ENCODE peak calls at places on chromosomes 2 and 18, in five cellular contexts. U is osteoblast; E is effector memory CD8-positive, alpha-beta T cell; R is spleen; W is effector memory CD4-positive, alpha-beta T cell. G is an unnamed sample.

GRCh38 chr2:47602996-47603395 is 179.9 kb upstream of the MSH6 start:
- DNase-seq in U (no peak), E (no peak), R (no peak), W (no peak), G (no peak)

GRCh38 chr2:25586726-25587144 is 86.6 kb downstream of the DTNB start:
- DNase-seq in U (no peak), E (no peak), R (no peak), W (no peak), G (no peak)

GRCh38 chr2:188495990-188496431 is 204.3 kb downstream of the GULP1 start:
- DNase-seq in U (no peak), E (no peak), R (no peak), W (no peak), G (no peak)

GRCh38 chr18:12423393-12423792 is 15.7 kb downstream of the PRELID3A start:
- DNase-seq in U (no peak), E (no peak), R (no peak), W (no peak), G (no peak)

GRCh38 chr2:39127973-39128372 is 7.1 kb upstream of the SOS1 start:
- DNase-seq in U (no peak), E (peak; percentile 18), R (no peak), W (no peak), G (no peak)

GRCh38 chr2:42125887-42126594 is 43.1 kb upstream of the EML4 start:
- DNase-seq in U (no peak), E (no peak), R (no peak), W (no peak), G (no peak)

GRCh38 chr2:11778923-11779757 is 32.7 kb downstream of the LPIN1 start:
- DNase-seq in U (peak; percentile 91), E (peak; percentile 87), R (peak; percentile 96), W (peak; percentile 70), G (peak; percentile 79)

GRCh38 chr2:28360742-28361293 is 31.8 kb upstream of the FOSL2 start:
- DNase-seq in U (peak; percentile 90), E (no peak), R (no peak), W (no peak), G (no peak)

GRCh38 chr2:192090878-192091277 is 103.9 kb downstream of the TMEFF2 start:
- DNase-seq in U (no peak), E (no peak), R (no peak), W (no peak), G (no peak)

GRCh38 chr18:58225101-58225500 is 181.1 kb downstream of the NEDD4L start:
- DNase-seq in U (peak; percentile 18), E (no peak), R (no peak), W (no peak), G (no peak)

GRCh38 chr18:13562494-13563029 is 163.8 kb downstream of the FAM210A start:
- DNase-seq in U (no peak), E (no peak), R (no peak), W (no peak), G (no peak)

GRCh38 chr18:49207373-49207772 is 253.1 kb downstream of the DYM start:
- DNase-seq in U (no peak), E (no peak), R (no peak), W (no peak), G (no peak)

GRCh38 chr18:54742120-54742519 is 86.2 kb upstream of the RAB27B start:
- DNase-seq in U (no peak), E (no peak), R (no peak), W (no peak), G (no peak)

GRCh38 chr2:71380665-71381064 is 49.1 kb downstream of the ZNF638 start:
- DNase-seq in U (no peak), E (no peak), R (no peak), W (no peak), G (no peak)

GRCh38 chr2:54960118-54960517 is 90.1 kb downstream of the RTN4 start:
- DNase-seq in U (no peak), E (no peak), R (peak; percentile 54), W (no peak), G (no peak)

GRCh38 chr2:226800941-226801784 is 1.5 kb upstream of the IRS1 start:
- DNase-seq in U (peak; percentile 97), E (peak; percentile 35), R (peak; percentile 92), W (peak; percentile 39), G (peak; percentile 33)

GRCh38 chr2:113157108-113157896 is 16.5 kb upstream of the PSD4 start:
- DNase-seq in U (peak; percentile 80), E (no peak), R (peak; percentile 87), W (no peak), G (no peak)

GRCh38 chr2:9417725-9418124 is 5.6 kb downstream of the ITGB1BP1 start:
- DNase-seq in U (no peak), E (no peak), R (no peak), W (no peak), G (no peak)

GRCh38 chr2:30366199-30366691 is 80.8 kb upstream of the LCLAT1 start:
- DNase-seq in U (peak; percentile 57), E (no peak), R (no peak), W (no peak), G (peak; percentile 19)

GRCh38 chr2:205685314-205686230 is 3.3 kb downstream of the NRP2 start:
- DNase-seq in U (peak; percentile 97), E (no peak), R (no peak), W (no peak), G (no peak)

GRCh38 chr2:69660637-69661036 is 17.1 kb upstream of the AAK1 start:
- DNase-seq in U (no peak), E (no peak), R (no peak), W (no peak), G (no peak)

GRCh38 chr2:74474899-74475298 is 2.4 kb upstream of the MRPL53 start:
- DNase-seq in U (peak; percentile 65), E (no peak), R (peak; percentile 69), W (no peak), G (no peak)

GRCh38 chr2:88669371-88670214 is 21.9 kb upstream of the RPIA start:
- DNase-seq in U (no peak), E (peak; percentile 23), R (no peak), W (no peak), G (no peak)

GRCh38 chr2:165818920-165819319 is 24.9 kb upstream of the GALNT3 start:
- DNase-seq in U (no peak), E (no peak), R (no peak), W (no peak), G (no peak)

GRCh38 chr2:10163498-10164486 is 41.3 kb downstream of the RRM2 start:
- DNase-seq in U (peak; percentile 83), E (no peak), R (peak; percentile 67), W (no peak), G (no peak)

GRCh38 chr2:40451926-40452605 is at the start of gene SLC8A1:
- DNase-seq in U (peak; percentile 93), E (no peak), R (peak; percentile 85), W (no peak), G (no peak)

GRCh38 chr2:192544371-192544955 is 349.7 kb upstream of the TMEFF2 start:
- DNase-seq in U (no peak), E (no peak), R (no peak), W (no peak), G (no peak)

GRCh38 chr2:178109813-178110212 is 2.4 kb upstream of the RBM45 start:
- DNase-seq in U (peak; percentile 90), E (no peak), R (no peak), W (no peak), G (peak; percentile 44)

GRCh38 chr2:196268538-196269338 is 97.4 kb upstream of the STK17B start:
- DNase-seq in U (no peak), E (no peak), R (no peak), W (no peak), G (peak; percentile 31)

GRCh38 chr18:60892441-60892840 is 440.8 kb upstream of the CDH20 start:
- DNase-seq in U (no peak), E (no peak), R (no peak), W (no peak), G (no peak)

GRCh38 chr2:226916662-226917061 is 80.8 kb downstream of the RHBDD1 start:
- DNase-seq in U (no peak), E (no peak), R (no peak), W (no peak), G (no peak)

GRCh38 chr2:235677276-235677788 is 183.5 kb downstream of the AGAP1 start:
- DNase-seq in U (peak; percentile 75), E (no peak), R (no peak), W (no peak), G (no peak)